ENCODE peak calls at places on chromosome X, in eight cellular contexts. X is ecto neural progenitor cell; K is NCI-H1092 treated with DMSO at 0.1 percent for 48 hours; L is NCI-H1436; Q is hepatocyte; M is NCI-H774; U is PC-9; Y is stimulated activated CD4-positive, alpha-beta T cell treated with anti-CD3 and anti-CD28 coated beads, Interleukin-15, amount 100 ng/mL, for 1 hour. F is an unnamed sample.
A peak's percentile ranks its signal among the peaks of the same experiment; 100 is the strongest.

GRCh38 chrX:132474522-132474921 is 14.3 kb downstream of the MBNL3 start:
- DNase-seq in Y (no peak), M (no peak), X (no peak), U (no peak), L (no peak), K (no peak), Q (no peak), F (no peak)

GRCh38 chrX:8987672-8988250 is 46.2 kb downstream of the FAM9B start:
- DNase-seq in Q (peak; percentile 9), M (no peak), U (peak; percentile 44), K (no peak), L (no peak), X (no peak), Y (no peak), F (no peak)

GRCh38 chrX:45751156-45751555 is 550.5 kb upstream of the DIPK2B start:
- DNase-seq in Y (no peak), X (no peak), L (no peak), Q (no peak), M (no peak), K (no peak), U (no peak), F (no peak)

GRCh38 chrX:9147631-9148189 is 113.8 kb upstream of the FAM9B start:
- DNase-seq in X (no peak), U (no peak), Q (no peak), M (no peak), K (no peak), Y (no peak), L (no peak), F (no peak)

GRCh38 chrX:73930300-73930699 is 367.3 kb downstream of the CHIC1 start:
- DNase-seq in L (no peak), K (no peak), Q (no peak), Y (no peak), U (peak; percentile 36), X (no peak), M (no peak), F (no peak)

GRCh38 chrX:32572644-32573043 is 638.7 kb downstream of the DMD start:
- DNase-seq in Q (no peak), M (no peak), U (no peak), X (no peak), L (no peak), Y (no peak), K (no peak), F (no peak)

GRCh38 chrX:35787867-35788266 is 10.3 kb upstream of the MAGEB16 start:
- DNase-seq in Q (no peak), M (no peak), U (no peak), K (no peak), Y (no peak), X (no peak), L (no peak), F (no peak)

GRCh38 chrX:56228914-56229313 is 3.2 kb upstream of the KLF8 start:
- DNase-seq in X (no peak), Q (no peak), Y (no peak), M (no peak), U (no peak), K (no peak), L (no peak), F (no peak)

GRCh38 chrX:51837926-51838325 is 55.5 kb upstream of the MAGED1 start:
- DNase-seq in K (peak; percentile 22), L (peak; percentile 17), U (no peak), X (no peak), Y (no peak), M (no peak), Q (peak; percentile 56), F (no peak)

GRCh38 chrX:17375631-17376380 is 806 bp downstream of the NHS start:
- DNase-seq in K (peak; percentile 46), Q (peak; percentile 46), U (no peak), L (no peak), Y (no peak), X (peak; percentile 60), M (no peak), F (no peak)

GRCh38 chrX:109709129-109709631 is 23.9 kb downstream of the ACSL4 start:
- DNase-seq in K (no peak), Y (no peak), U (peak; percentile 88), L (no peak), X (no peak), Q (no peak), M (no peak), F (no peak)

GRCh38 chrX:108415891-108416290 is 22.3 kb downstream of the COL4A6 start:
- DNase-seq in L (no peak), Q (no peak), Y (no peak), U (no peak), K (no peak), X (no peak), M (no peak), F (no peak)

GRCh38 chrX:33434256-33435092 is 223.1 kb upstream of the DMD start:
- DNase-seq in M (peak; percentile 5), L (peak; percentile 13), U (no peak), X (peak; percentile 83), Q (peak; percentile 84), Y (no peak), K (peak; percentile 20), F (peak; percentile 39)

GRCh38 chrX:70434352-70434866 is 10.2 kb upstream of the DLG3 start:
- DNase-seq in Q (peak; percentile 89), L (peak; percentile 90), X (peak; percentile 86), M (peak; percentile 79), K (peak; percentile 79), Y (no peak), U (peak; percentile 79), F (peak; percentile 85)

GRCh38 chrX:41412261-41413167 is 34.6 kb upstream of the NYX start:
- DNase-seq in Y (no peak), Q (peak; percentile 55), K (no peak), U (no peak), M (no peak), X (no peak), L (no peak), F (no peak)

GRCh38 chrX:125826774-125827451 is 339.2 kb downstream of the DCAF12L2 start:
- DNase-seq in K (no peak), M (no peak), U (no peak), Q (no peak), Y (no peak), L (no peak), X (no peak), F (no peak)

GRCh38 chrX:103254171-103254824 is 657 bp downstream of the TCEAL8 start:
- DNase-seq in Q (peak; percentile 73), L (peak; percentile 33), K (peak; percentile 59), Y (no peak), U (no peak), M (peak; percentile 41), X (peak; percentile 84), F (peak; percentile 70)

GRCh38 chrX:30308263-30309138 is 689 bp downstream of the NR0B1 start:
- DNase-seq in Q (peak; percentile 37), K (peak; percentile 73), Y (no peak), U (no peak), L (no peak), X (peak; percentile 56), M (peak; percentile 10), F (no peak)